ENCODE peak calls at places on chromosome 19, in nine cellular contexts. T is stimulated activated effector memory CD8-positive, alpha-beta T cell treated with anti-CD3 and anti-CD28 coated beads, Interleukin-12 subunit alpha, Interleukin-12 subunit beta, amount 100 ng/mL, for 72 hours; H is HT1080; Z is breast epithelium; I is BJ; Q is activated CD4-positive, alpha-beta T cell treated with anti-CD3 and anti-CD28 coated beads, Interleukin-2, amount 50 U/mL, for 24 hours; V is hypothalamus; A is mucosa of descending colon; E is fibroblast of lung. Y is an unnamed sample.

GRCh38 chr19:58328999-58329398 is 2.2 kb downstream of the ZSCAN22 start:
- DNase-seq in Z (no peak), H (no peak), E (no peak), A (no peak), T (no peak), Q (no peak), V (no peak), I (no peak), Y (no peak)

GRCh38 chr19:898663-899062 is 5.4 kb downstream of the RNU6-9 start:
- DNase-seq in I (no peak), E (no peak), T (no peak), V (no peak), Z (no peak), A (peak), H (no peak), Q (no peak), Y (peak)

GRCh38 chr19:3270908-3271307 is 46.4 kb downstream of the CELF5 start:
- DNase-seq in T (no peak), Z (no peak), A (no peak), Q (peak), E (peak), V (no peak), I (no peak), H (peak), Y (peak)

GRCh38 chr19:46211201-46211881 is 18.2 kb upstream of the IGFL1 start:
- DNase-seq in Z (peak), V (no peak), T (no peak), E (peak), I (no peak), Q (no peak), A (no peak), H (peak), Y (no peak)

GRCh38 chr19:50432221-50432626 is 468 bp upstream of the MYBPC2 start:
- DNase-seq in Z (no peak), A (no peak), V (no peak), I (no peak), H (no peak), E (peak), T (no peak), Q (no peak), Y (no peak)

GRCh38 chr19:6204212-6204611 is 68.7 kb downstream of the ACSBG2 start:
- DNase-seq in I (no peak), V (no peak), A (no peak), T (no peak), Q (no peak), Z (peak), H (no peak), E (no peak), Y (no peak)

GRCh38 chr19:50739841-50740426 is 16.8 kb downstream of the CLEC11A start:
- DNase-seq in I (no peak), E (no peak), H (no peak), V (no peak), Z (no peak), T (no peak), Q (no peak), A (no peak), Y (no peak)

GRCh38 chr19:36775768-36776167 is 3.2 kb upstream of the ZNF850 start:
- DNase-seq in H (no peak), A (no peak), T (no peak), Q (no peak), Z (no peak), I (no peak), V (no peak), E (peak), Y (peak)

GRCh38 chr19:42254850-42255765 is at the start of gene ERF:
- DNase-seq in V (peak), E (peak), Z (peak), Q (peak), H (peak), I (peak), A (peak), T (peak), Y (peak)

Y was measured in dorsolateral prefrontal cortex.